ENCODE peak calls at places on chromosomes 7 and 10, in six cellular contexts. Q is endothelial cell, J is activated B cell treated with CpG ODN at 0.5 μM for 24 hours, K is foreskin fibroblast, S is WERI-Rb-1, R is colonic mucosa. P is an unnamed sample.

GRCh38 chr7:51354434-51354833 is 37.8 kb upstream of the COBL start:
- DNase-seq in Q (no peak), J (no peak), K (no peak), S (no peak), R (no peak), P (no peak)

GRCh38 chr7:44757311-44757710 is 8.7 kb downstream of the ZMIZ2 start:
- DNase-seq in Q (no peak), J (no peak), K (no peak), S (no peak), R (no peak), P (no peak)

GRCh38 chr10:131938681-131939080 is 37.9 kb downstream of the PPP2R2D start:
- DNase-seq in Q (no peak), J (no peak), K (peak), S (no peak), R (no peak), P (no peak)

GRCh38 chr7:117869374-117869773 is 3.9 kb downstream of the CTTNBP2 start:
- DNase-seq in Q (no peak), J (no peak), K (no peak), S (no peak), R (no peak), P (no peak)

GRCh38 chr10:4013651-4014085 is 228.7 kb upstream of the KLF6 start:
- DNase-seq in Q (no peak), J (peak), K (no peak), S (no peak), R (peak), P (no peak)

GRCh38 chr7:153886506-153887391 is 165.4 kb upstream of the DPP6 start:
- DNase-seq in Q (peak), J (no peak), K (no peak), S (no peak), R (no peak), P (no peak)

GRCh38 chr7:4136501-4137110 is 545.5 kb upstream of the FOXK1 start:
- DNase-seq in Q (no peak), J (no peak), K (no peak), S (peak), R (no peak), P (no peak)

GRCh38 chr10:110408203-110408871 is 89.4 kb upstream of the DUSP5 start:
- DNase-seq in Q (no peak), J (no peak), K (peak), S (no peak), R (no peak), P (no peak)

GRCh38 chr10:95569368-95569767 is 8.2 kb upstream of the SORBS1 start:
- DNase-seq in Q (no peak), J (no peak), K (peak), S (no peak), R (no peak), P (no peak)

GRCh38 chr7:47489624-47490023 is 92.3 kb downstream of the TNS3 start:
- DNase-seq in Q (no peak), J (no peak), K (no peak), S (no peak), R (no peak), P (no peak)

GRCh38 chr7:158035343-158035742 is 552.3 kb downstream of the PTPRN2 start:
- DNase-seq in Q (no peak), J (no peak), K (no peak), S (no peak), R (no peak), P (no peak)

GRCh38 chr7:132742152-132742551 is 165.9 kb upstream of the PLXNA4 start:
- DNase-seq in Q (no peak), J (no peak), K (peak), S (no peak), R (no peak), P (no peak)

GRCh38 chr7:3073763-3074460 is 30.2 kb upstream of the CARD11 start:
- DNase-seq in Q (no peak), J (no peak), K (no peak), S (no peak), R (no peak), P (no peak)

GRCh38 chr7:40829201-40829600 is 694.4 kb downstream of the SUGCT start:
- DNase-seq in Q (no peak), J (no peak), K (no peak), S (no peak), R (no peak), P (no peak)

GRCh38 chr7:40828686-40829085 is 693.9 kb downstream of the SUGCT start:
- DNase-seq in Q (no peak), J (no peak), K (no peak), S (no peak), R (no peak), P (no peak)

GRCh38 chr7:40836218-40836617 is 701.4 kb downstream of the SUGCT start:
- DNase-seq in Q (no peak), J (no peak), K (peak), S (no peak), R (no peak), P (no peak)

GRCh38 chr7:40833541-40834234 is 698.9 kb downstream of the SUGCT start:
- DNase-seq in Q (no peak), J (no peak), K (peak), S (no peak), R (no peak), P (no peak)
- TF ChIP-seq CTCF in Q (no peak), J (no peak), K (peak), S (no peak), R (no peak), P (no peak)

GRCh38 chr10:86635402-86635801 is 18.9 kb upstream of the OPN4 start:
- DNase-seq in Q (no peak), J (no peak), K (peak), S (no peak), R (no peak), P (no peak)

GRCh38 chr10:86630079-86630478 is 24.3 kb upstream of the OPN4 start:
- DNase-seq in Q (no peak), J (no peak), K (no peak), S (no peak), R (no peak), P (no peak)

GRCh38 chr10:86632951-86633350 is 21.4 kb upstream of the OPN4 start:
- DNase-seq in Q (no peak), J (no peak), K (no peak), S (no peak), R (no peak), P (no peak)

GRCh38 chr10:86632009-86632800 is 22.1 kb upstream of the OPN4 start:
- DNase-seq in Q (peak), J (no peak), K (peak), S (no peak), R (no peak), P (no peak)
- TF ChIP-seq CTCF in Q (no peak), J (no peak), K (peak), S (no peak), R (no peak), P (no peak)

GRCh38 chr10:57579926-57580325 is 687.8 kb downstream of the IPMK start:
- DNase-seq in Q (peak), J (no peak), K (peak), S (peak), R (no peak), P (no peak)
- TF ChIP-seq CTCF in Q (peak), J (no peak), K (peak), S (peak), R (no peak), P (peak)

GRCh38 chr7:104267701-104268368 is 60.0 kb upstream of the ORC5 start:
- DNase-seq in Q (no peak), J (no peak), K (peak), S (no peak), R (no peak), P (no peak)
- TF ChIP-seq CTCF in Q (peak), J (no peak), K (peak), S (peak), R (no peak), P (peak)

GRCh38 chr10:103969857-103970627 is 3.1 kb downstream of the SLK start:
- DNase-seq in Q (no peak), J (no peak), K (peak), S (no peak), R (no peak), P (no peak)

GRCh38 chr10:103969436-103969835 is 2.5 kb downstream of the SLK start:
- DNase-seq in Q (no peak), J (no peak), K (no peak), S (no peak), R (no peak), P (no peak)

GRCh38 chr10:103968441-103969391 is 1.8 kb downstream of the SLK start:
- DNase-seq in Q (no peak), J (no peak), K (peak), S (no peak), R (no peak), P (no peak)

GRCh38 chr10:103967433-103968142 is 648 bp downstream of the SLK start:
- DNase-seq in Q (peak), J (no peak), K (peak), S (no peak), R (peak), P (peak)

DNA sequence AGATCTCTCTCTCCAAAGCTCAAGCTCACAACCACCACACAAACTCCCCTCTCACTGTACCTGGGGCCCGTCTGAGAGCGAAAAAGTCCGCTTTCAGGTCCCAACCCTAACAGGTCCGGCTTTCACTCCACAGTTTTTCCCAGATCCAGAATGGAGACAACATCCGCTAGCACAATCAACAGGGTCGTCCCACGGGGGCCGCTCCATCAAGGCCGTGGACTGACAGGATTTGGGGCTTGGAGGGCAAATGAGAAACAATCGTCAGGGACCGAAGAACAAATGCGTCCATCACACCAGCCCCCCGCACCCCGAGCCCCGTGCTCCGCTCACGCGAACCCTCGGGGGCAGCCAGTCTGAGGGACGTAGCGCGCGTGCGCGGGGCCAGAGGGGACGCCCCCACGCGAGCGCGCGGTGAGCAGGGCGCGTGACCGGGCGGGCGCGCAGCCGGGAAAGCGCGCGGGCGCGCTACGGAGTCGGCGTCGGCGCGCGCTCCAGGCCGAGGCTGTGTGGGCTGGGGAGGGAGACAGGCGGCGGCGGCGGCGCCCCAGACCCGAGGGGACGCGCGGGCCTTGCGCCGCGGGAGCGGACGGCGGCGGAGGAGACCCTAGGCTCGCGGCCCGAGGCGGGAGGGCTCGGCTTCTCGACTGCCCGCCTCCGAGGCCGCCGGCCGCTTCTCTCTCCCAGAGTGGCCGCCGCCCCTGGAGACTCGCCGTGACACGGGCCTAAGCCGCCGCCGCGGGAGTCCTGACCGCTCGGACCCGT is at the start of gene SLK:
- DNase-seq in Q (peak), J (peak), K (peak), S (peak), R (peak), P (peak)
- TF ChIP-seq CTCF in Q (no peak), J (no peak), K (no peak), S (no peak), R (no peak), P (no peak)

DNA sequence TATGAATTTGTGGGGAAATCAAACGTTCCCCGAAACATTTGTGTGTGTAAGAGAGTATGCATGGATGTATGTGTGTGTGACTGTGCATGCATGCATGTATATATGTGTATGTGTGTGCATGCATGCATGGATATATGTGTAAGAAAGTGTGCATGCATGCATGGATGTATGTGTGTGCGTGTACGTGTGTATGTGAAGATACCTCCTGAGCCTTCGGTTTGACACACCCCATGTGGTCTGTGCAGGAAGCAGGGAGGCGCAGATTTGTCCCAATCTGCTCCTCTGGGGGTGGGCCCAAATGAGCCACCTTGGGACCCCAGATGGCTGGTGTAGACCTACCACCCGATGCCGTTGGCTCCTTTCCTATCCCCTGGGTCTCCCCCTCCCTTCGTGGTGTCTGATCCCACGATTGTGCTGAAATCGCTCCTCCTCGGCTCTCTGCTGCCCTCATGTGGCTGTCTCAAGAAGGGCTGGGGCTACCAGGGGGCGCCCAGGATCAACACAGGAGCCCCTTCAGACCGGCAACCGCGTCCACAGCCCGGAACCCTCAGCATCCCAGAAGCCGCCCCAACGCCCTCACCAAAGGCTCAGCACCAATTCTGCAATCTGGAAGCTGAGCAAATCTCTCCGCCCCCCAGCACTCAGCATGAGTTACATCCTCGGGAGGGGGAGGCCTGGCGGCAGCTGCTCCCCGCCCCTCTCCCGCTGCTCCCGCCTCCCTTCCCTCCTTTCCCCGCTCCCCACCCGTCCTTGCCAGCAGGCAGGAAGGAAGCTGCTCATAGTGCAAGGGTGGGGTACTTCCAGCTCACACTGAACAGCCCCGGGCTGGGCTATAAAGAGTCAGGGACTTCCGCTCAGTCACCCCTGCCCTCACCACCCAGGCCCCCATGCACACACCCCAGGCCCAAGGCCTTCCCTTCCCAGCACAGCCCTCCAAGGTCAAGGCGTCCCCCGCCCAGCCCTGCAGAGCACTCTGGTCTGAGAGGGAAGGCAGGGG is 2.3 kb upstream of the NOS3 start:
- DNase-seq in Q (peak), J (no peak), K (peak), S (peak), R (peak), P (no peak)
- TF ChIP-seq CTCF in Q (peak), J (no peak), K (peak), S (peak), R (peak), P (peak)